ENCODE peak calls at places on chromosome 9, in four cellular contexts. N is NCI-H345, W is HT-29, G is right atrium auricular region. O is an unnamed sample.

GRCh38 chr9:35811364-35812024 is 568 bp downstream of the SPAG8 start:
- DNase-seq in N (no peak), W (no peak), G (no peak), O (no peak)

GRCh38 chr9:92954078-92954861 is 6.9 kb downstream of the FGD3 start:
- DNase-seq in N (peak; percentile 49), W (peak; percentile 99), G (peak; percentile 70), O (no peak)

GRCh38 chr9:16744386-16744785 is 126.1 kb downstream of the BNC2 start:
- DNase-seq in N (no peak), W (no peak), G (no peak), O (no peak)

GRCh38 chr9:113963017-113963620 is 87.0 kb downstream of the ZNF618 start:
- DNase-seq in N (peak; percentile 10), W (peak; percentile 28), G (peak; percentile 64), O (no peak)

GRCh38 chr9:68822596-68823165 is 117.6 kb downstream of the PIP5K1B start:
- DNase-seq in N (no peak), W (peak; percentile 53), G (no peak), O (no peak)

GRCh38 chr9:14437336-14438231 is 123.6 kb upstream of the NFIB start:
- DNase-seq in N (peak; percentile 98), W (no peak), G (no peak), O (no peak)

GRCh38 chr9:89878687-89879086 is 273.9 kb downstream of the GADD45G start:
- DNase-seq in N (peak; percentile 92), W (no peak), G (peak; percentile 87), O (peak; percentile 36)

GRCh38 chr9:129483467-129484324 is 137.2 kb downstream of the C9orf50 start:
- DNase-seq in N (peak; percentile 19), W (peak; percentile 75), G (peak; percentile 96), O (no peak)

GRCh38 chr9:15298362-15298761 is 8.7 kb downstream of the TTC39B start:
- DNase-seq in N (no peak), W (no peak), G (no peak), O (no peak)

GRCh38 chr9:33445389-33445881 is 2.0 kb downstream of the AQP3 start:
- DNase-seq in N (no peak), W (peak; percentile 56), G (no peak), O (no peak)

GRCh38 chr9:104577263-104577662 is 8.3 kb downstream of the OR13C8 start:
- DNase-seq in N (no peak), W (no peak), G (no peak), O (no peak)

GRCh38 chr9:129962889-129963703 is 79.9 kb downstream of the FNBP1 start:
- DNase-seq in N (no peak), W (peak; percentile 43), G (peak; percentile 77), O (no peak)

GRCh38 chr9:128374221-128374675 is 3.1 kb downstream of the URM1 start:
- DNase-seq in N (no peak), W (no peak), G (no peak), O (no peak)

GRCh38 chr9:132141364-132141947 is 20.4 kb upstream of the NTNG2 start:
- DNase-seq in N (peak; percentile 82), W (no peak), G (no peak), O (no peak)

GRCh38 chr9:129126789-129127618 is 15.8 kb downstream of the PTPA start:
- DNase-seq in N (peak; percentile 10), W (no peak), G (no peak), O (no peak)

GRCh38 chr9:78023003-78023741 is 8.4 kb downstream of the GNAQ start:
- DNase-seq in N (no peak), W (peak; percentile 71), G (no peak), O (no peak)

GRCh38 chr9:121699271-121700164 is 48.1 kb downstream of the DAB2IP start:
- DNase-seq in N (peak; percentile 44), W (no peak), G (no peak), O (no peak)

GRCh38 chr9:93960221-93960970 is 5.2 kb upstream of the BARX1 start:
- DNase-seq in N (no peak), W (no peak), G (no peak), O (no peak)

GRCh38 chr9:114677418-114677817 is 4.6 kb downstream of the TEX48 start:
- DNase-seq in N (peak; percentile 85), W (peak; percentile 71), G (no peak), O (no peak)

GRCh38 chr9:15142903-15143534 is 164.0 kb downstream of the TTC39B start:
- DNase-seq in N (peak; percentile 29), W (peak; percentile 51), G (no peak), O (no peak)

GRCh38 chr9:6153425-6153824 is 62.2 kb upstream of the IL33 start:
- DNase-seq in N (no peak), W (no peak), G (no peak), O (no peak)

GRCh38 chr9:42396318-42396717 is 212.9 kb downstream of the SPATA31A6 start:
- DNase-seq in N (no peak), W (no peak), G (no peak), O (no peak)

GRCh38 chr9:115058684-115059315 is 59.2 kb downstream of the TNC start:
- DNase-seq in N (no peak), W (no peak), G (no peak), O (no peak)

GRCh38 chr9:12726795-12727194 is 33.6 kb downstream of the TYRP1 start:
- DNase-seq in N (no peak), W (no peak), G (no peak), O (no peak)

GRCh38 chr9:94757158-94757557 is 30.7 kb downstream of the AOPEP start:
- DNase-seq in N (no peak), W (no peak), G (no peak), O (no peak)

GRCh38 chr9:121349009-121349408 is 21.0 kb downstream of the STOM start:
- DNase-seq in N (no peak), W (no peak), G (no peak), O (no peak)

GRCh38 chr9:133203506-133204075 is 5.5 kb downstream of the OBP2B start:
- DNase-seq in N (no peak), W (no peak), G (no peak), O (peak; percentile 65)

GRCh38 chr9:132679946-132680620 is 9.8 kb downstream of the GTF3C4 start:
- DNase-seq in N (no peak), W (no peak), G (no peak), O (no peak)

GRCh38 chr9:94801685-94802084 is 75.2 kb downstream of the AOPEP start:
- DNase-seq in N (no peak), W (no peak), G (no peak), O (no peak)

GRCh38 chr9:116223926-116224325 is 70.3 kb downstream of the PAPPA start:
- DNase-seq in N (no peak), W (no peak), G (no peak), O (no peak)